ENCODE peak calls at places on chromosomes 5 and 9, in seven cellular contexts. O is fibroblast of lung; N is HCT116; H is brain microvascular endothelial cell; T is right lobe of liver; S is PC-3; D is CD4-positive, alpha-beta memory T cell. C is an unnamed sample.

GRCh38 chr5:90533794-90534193 is 4.4 kb upstream of the LYSMD3 start:
- DNase-seq in O (no peak), N (no peak), H (no peak), T (no peak), S (no peak), D (no peak), C (no peak)

GRCh38 chr5:133108481-133108921 is 56.7 kb downstream of the HSPA4 start:
- DNase-seq in O (no peak), N (no peak), H (no peak), T (no peak), S (no peak), D (no peak), C (no peak)

GRCh38 chr5:143913008-143913752 is 101.2 kb downstream of the HMHB1 start:
- DNase-seq in O (peak), N (no peak), H (peak), T (no peak), S (peak), D (no peak), C (no peak)

GRCh38 chr5:91381774-91382492 is 1.2 kb downstream of the ARRDC3 start:
- DNase-seq in O (peak), N (peak), H (peak), T (peak), S (peak), D (peak), C (peak)

GRCh38 chr5:149439899-149440655 is 61.0 kb upstream of the IL17B start:
- DNase-seq in O (peak), N (peak), H (no peak), T (no peak), S (peak), D (no peak), C (no peak)

GRCh38 chr5:24401767-24402166 is 243.0 kb downstream of the CDH10 start:
- DNase-seq in O (peak), N (no peak), H (peak), T (no peak), S (peak), D (no peak), C (peak)

GRCh38 chr9:93823245-93824072 is 131.7 kb downstream of the BARX1 start:
- DNase-seq in O (no peak), N (no peak), H (no peak), T (no peak), S (peak), D (no peak), C (no peak)

GRCh38 chr5:126454535-126454934 is 31.3 kb downstream of the GRAMD2B start:
- DNase-seq in O (no peak), N (no peak), H (no peak), T (no peak), S (no peak), D (no peak), C (no peak)

GRCh38 chr5:32540446-32540845 is 44.9 kb upstream of the SUB1 start:
- DNase-seq in O (no peak), N (no peak), H (no peak), T (no peak), S (no peak), D (no peak), C (no peak)

GRCh38 chr5:139967353-139967752 is 75.7 kb downstream of the NRG2 start:
- DNase-seq in O (no peak), N (no peak), H (no peak), T (no peak), S (no peak), D (no peak), C (no peak)

GRCh38 chr5:179530069-179530998 is 20.0 kb upstream of the RUFY1 start:
- DNase-seq in O (peak), N (no peak), H (peak), T (peak), S (no peak), D (peak), C (peak)

GRCh38 chr5:75588666-75589065 is 22.6 kb upstream of the ANKDD1B start:
- DNase-seq in O (no peak), N (no peak), H (no peak), T (no peak), S (no peak), D (no peak), C (peak)

GRCh38 chr5:3010301-3010952 is 258.9 kb upstream of the IRX2 start:
- DNase-seq in O (no peak), N (no peak), H (no peak), T (peak), S (no peak), D (no peak), C (no peak)

DNA sequence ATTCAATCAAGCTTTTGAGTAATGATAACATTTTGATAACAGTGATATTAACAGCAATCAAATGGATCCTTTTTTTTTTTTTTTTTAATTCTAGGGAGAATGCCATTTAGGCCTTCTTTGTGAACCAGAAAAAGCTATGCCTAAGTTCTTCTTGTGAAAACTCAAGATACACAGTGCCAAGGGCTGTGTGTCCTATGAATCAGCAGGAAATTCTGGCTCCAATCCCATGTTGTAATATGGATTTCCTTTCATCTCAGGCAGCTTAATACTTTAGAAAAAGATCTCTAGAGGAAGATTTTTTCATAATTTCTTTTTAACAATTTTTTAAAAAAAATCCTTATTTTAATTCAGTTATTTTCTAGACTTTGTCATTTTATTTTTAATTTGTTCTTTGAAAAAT is 96.1 kb downstream of the NUDT12 start:
- DNase-seq in O (peak), N (no peak), H (peak), T (no peak), S (peak), D (no peak), C (peak)
- H3K27ac ChIP-seq in O (no peak), N (no peak), H (no peak), T (no peak), S (no peak), D (no peak), C (no peak)

GRCh38 chr5:60852317-60852716 is 8.2 kb upstream of the ELOVL7 start:
- DNase-seq in O (no peak), N (no peak), H (no peak), T (no peak), S (no peak), D (no peak), C (no peak)
- H3K4me3 ChIP-seq in O (no peak), N (no peak), H (no peak), T (no peak), S (no peak), D (no peak), C (no peak)

GRCh38 chr9:120929392-120929791 is 2.8 kb upstream of the TRAF1 start:
- DNase-seq in O (no peak), N (no peak), H (no peak), T (no peak), S (no peak), D (no peak), C (no peak)

GRCh38 chr9:120927125-120928014 is 774 bp upstream of the TRAF1 start:
- DNase-seq in O (no peak), N (no peak), H (no peak), T (no peak), S (no peak), D (no peak), C (no peak)

GRCh38 chr9:120928720-120929389 is 2.3 kb upstream of the TRAF1 start:
- DNase-seq in O (peak), N (no peak), H (no peak), T (peak), S (no peak), D (peak), C (peak)

GRCh38 chr9:120926397-120926928 is at the start of gene TRAF1:
- DNase-seq in O (peak), N (no peak), H (no peak), T (no peak), S (no peak), D (peak), C (no peak)

DNA sequence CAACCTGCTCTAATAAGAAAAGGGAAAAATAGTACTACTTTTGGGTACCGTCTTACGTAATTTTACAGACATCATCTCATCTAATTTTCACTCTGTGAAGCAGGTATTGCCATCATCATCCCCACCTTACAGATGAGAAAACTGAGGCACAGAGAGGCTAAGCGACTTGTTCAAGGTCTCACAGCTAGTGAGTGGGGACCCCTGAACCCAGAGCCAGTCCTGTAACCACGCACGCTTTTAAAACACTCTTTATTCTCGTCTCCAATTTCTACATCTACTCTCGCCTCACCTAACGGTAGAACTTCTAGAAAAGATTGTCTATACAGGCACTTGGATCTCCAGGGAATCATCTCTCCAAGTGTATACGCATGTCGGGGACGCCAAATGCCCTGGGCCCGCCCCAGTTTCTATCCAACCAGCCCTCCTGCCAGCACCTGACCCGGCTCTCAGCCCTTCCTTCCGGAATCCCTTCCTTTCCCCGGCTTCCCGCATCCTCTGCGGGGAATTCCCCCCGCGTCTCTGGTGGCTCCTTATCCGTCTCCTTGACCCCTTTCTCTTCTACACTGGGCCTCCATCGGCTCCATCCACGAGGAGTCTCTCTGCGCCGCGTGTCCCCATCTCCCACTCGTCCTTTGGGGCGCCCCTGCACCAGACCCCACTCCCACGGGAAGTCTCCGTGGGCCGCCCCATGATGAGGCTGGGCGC is 1.6 kb upstream of the TRAF1 start:
- DNase-seq in O (no peak), N (no peak), H (no peak), T (no peak), S (no peak), D (peak), C (no peak)
- H3K27ac ChIP-seq in O (no peak), N (peak), H (no peak), T (peak), S (no peak), D (peak), C (peak)

GRCh38 chr5:160462167-160462566 is 40.5 kb downstream of the PTTG1 start:
- DNase-seq in O (no peak), N (no peak), H (no peak), T (no peak), S (no peak), D (no peak), C (no peak)

GRCh38 chr5:160463227-160463626 is 41.6 kb downstream of the PTTG1 start:
- DNase-seq in O (no peak), N (no peak), H (no peak), T (no peak), S (no peak), D (no peak), C (no peak)

GRCh38 chr5:160464466-160464797 is 42.8 kb downstream of the PTTG1 start:
- DNase-seq in O (no peak), N (no peak), H (no peak), T (no peak), S (no peak), D (no peak), C (no peak)

GRCh38 chr5:160466121-160466520 is 44.5 kb downstream of the PTTG1 start:
- DNase-seq in O (no peak), N (no peak), H (no peak), T (no peak), S (no peak), D (no peak), C (no peak)

GRCh38 chr5:160463775-160464465 is 42.3 kb downstream of the PTTG1 start:
- DNase-seq in O (peak), N (no peak), H (peak), T (no peak), S (peak), D (no peak), C (peak)
- H3K4me3 ChIP-seq in O (no peak), N (no peak), H (no peak), T (no peak), S (peak), D (no peak), C (no peak)

GRCh38 chr5:135878156-135878620 is 17.5 kb downstream of the IL9 start:
- DNase-seq in O (no peak), N (no peak), H (no peak), T (no peak), S (no peak), D (no peak), C (no peak)
- H3K27ac ChIP-seq in O (no peak), N (no peak), H (no peak), T (no peak), S (no peak), D (no peak), C (peak)

DNA sequence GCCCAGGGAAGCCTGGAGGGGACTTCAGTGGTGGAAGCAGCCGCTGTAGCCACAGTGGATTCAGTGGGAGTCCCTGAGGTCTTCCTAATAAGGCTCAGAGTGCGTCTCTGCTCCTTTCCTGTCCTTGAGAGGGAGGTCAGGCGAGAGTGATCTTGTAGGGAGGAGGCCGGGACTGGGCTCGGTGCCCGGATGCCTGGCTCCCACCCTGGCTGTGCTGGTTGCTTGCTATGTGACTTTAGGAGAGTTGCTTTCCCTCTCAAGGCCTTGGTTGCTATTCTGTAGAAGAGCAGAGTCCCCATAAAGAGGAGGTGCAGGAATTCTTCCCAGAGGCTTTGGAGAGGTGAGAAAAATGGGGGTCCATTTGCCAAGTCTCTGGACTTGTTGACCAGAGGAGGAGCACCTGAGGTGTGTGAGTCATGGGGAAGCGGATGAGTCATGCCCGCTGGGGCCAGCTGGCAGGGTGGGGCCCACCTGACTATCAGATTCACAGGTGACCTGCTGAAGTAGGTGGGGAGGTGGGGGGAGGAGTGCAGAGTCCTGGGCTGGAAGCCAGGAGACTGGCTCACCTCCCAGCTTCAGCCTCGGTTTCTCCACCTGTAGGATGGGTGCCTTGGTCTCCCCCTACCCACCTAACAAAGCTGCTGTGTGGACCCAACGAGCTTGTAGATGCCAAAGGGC is 13.8 kb downstream of the GSN start:
- DNase-seq in O (peak), N (peak), H (no peak), T (peak), S (peak), D (no peak), C (peak)
- H3K4me3 ChIP-seq in O (no peak), N (peak), H (no peak), T (no peak), S (no peak), D (no peak), C (no peak)

DNA sequence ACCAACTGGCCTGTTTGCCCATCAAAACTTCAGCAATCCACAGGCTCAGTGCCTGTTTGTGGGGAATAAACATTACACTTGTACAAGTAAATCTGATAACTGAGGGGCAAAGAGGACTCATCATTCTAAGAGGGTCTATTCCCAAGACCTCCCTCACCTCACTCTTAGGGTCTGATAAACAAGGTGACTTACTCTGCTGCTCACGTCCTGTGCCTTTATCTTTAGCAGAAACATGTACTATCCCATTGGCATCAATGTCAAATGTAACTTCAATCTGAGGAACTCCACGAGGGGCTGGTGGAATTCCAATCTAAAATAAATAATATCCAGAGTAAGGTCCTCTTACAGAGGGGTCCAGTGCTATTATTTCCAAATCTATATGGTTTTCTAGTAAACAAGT is 14.6 kb upstream of the ETF1 start:
- DNase-seq in O (no peak), N (no peak), H (no peak), T (no peak), S (no peak), D (no peak), C (no peak)
- H3K27ac ChIP-seq in O (no peak), N (no peak), H (no peak), T (no peak), S (no peak), D (no peak), C (peak)

C was measured in cardiac muscle cell.